ENCODE peak calls at places on chromosomes 16 and 17, in six cellular contexts. U is endothelial cell; V is activated CD8-positive, alpha-beta memory T cell treated with anti-CD3 and anti-CD28 coated beads for 24 hours; Q is choroid plexus epithelial cell; H is A172; P is T-helper 2 cell. A is an unnamed sample.

GRCh38 chr16:4801051-4801961 is 1.1 kb downstream of the ROGDI start:
- DNase-seq in U (no peak), V (no peak), Q (no peak), H (no peak), P (no peak), A (no peak)

GRCh38 chr16:77300232-77300631 is 101.0 kb downstream of the SYCE1L start:
- DNase-seq in U (no peak), V (no peak), Q (no peak), H (peak; percentile 25), P (no peak), A (no peak)

GRCh38 chr16:29231231-29231630 is 175.3 kb downstream of the NPIPB11 start:
- DNase-seq in U (no peak), V (no peak), Q (peak; percentile 21), H (no peak), P (no peak), A (no peak)

GRCh38 chr17:29178750-29179231 is 1.4 kb downstream of the MYO18A start:
- DNase-seq in U (no peak), V (no peak), Q (no peak), H (no peak), P (no peak), A (no peak)

GRCh38 chr16:89922884-89923639 is at the start of gene TUBB3:
- DNase-seq in U (peak; percentile 73), V (no peak), Q (peak; percentile 82), H (peak; percentile 73), P (no peak), A (peak; percentile 76)

GRCh38 chr17:69672924-69673323 is 258.4 kb downstream of the MAP2K6 start:
- DNase-seq in U (no peak), V (no peak), Q (peak; percentile 70), H (no peak), P (no peak), A (no peak)

GRCh38 chr16:52725461-52725860 is 178.5 kb upstream of the TOX3 start:
- DNase-seq in U (no peak), V (no peak), Q (no peak), H (no peak), P (no peak), A (no peak)

GRCh38 chr17:35129973-35130351 is 8.5 kb downstream of the FNDC8 start:
- DNase-seq in U (no peak), V (no peak), Q (no peak), H (peak; percentile 22), P (no peak), A (no peak)

GRCh38 chr16:85674828-85675227 is 13.9 kb downstream of the GINS2 start:
- DNase-seq in U (no peak), V (no peak), Q (no peak), H (no peak), P (no peak), A (no peak)

GRCh38 chr17:73850426-73850825 is 206.2 kb upstream of the SDK2 start:
- DNase-seq in U (no peak), V (no peak), Q (no peak), H (peak; percentile 33), P (no peak), A (no peak)

GRCh38 chr16:14013571-14014283 is 57.4 kb upstream of the MRTFB start:
- DNase-seq in U (no peak), V (no peak), Q (peak; percentile 95), H (no peak), P (no peak), A (peak; percentile 67)

GRCh38 chr17:50608700-50609375 is 25.8 kb upstream of the ABCC3 start:
- DNase-seq in U (no peak), V (no peak), Q (no peak), H (no peak), P (no peak), A (no peak)

GRCh38 chr16:4207229-4207628 is 34.7 kb downstream of the SRL start:
- DNase-seq in U (no peak), V (no peak), Q (no peak), H (no peak), P (no peak), A (no peak)

GRCh38 chr17:31595076-31595475 is 203.6 kb downstream of the RAB11FIP4 start:
- DNase-seq in U (no peak), V (no peak), Q (peak; percentile 41), H (peak; percentile 60), P (no peak), A (no peak)

GRCh38 chr17:80941171-80941570 is 50.5 kb upstream of the CHMP6 start:
- DNase-seq in U (no peak), V (no peak), Q (no peak), H (no peak), P (peak; percentile 7), A (no peak)

GRCh38 chr16:68445458-68445857 is 2.9 kb downstream of the SMPD3 start:
- DNase-seq in U (peak; percentile 79), V (no peak), Q (peak; percentile 63), H (peak; percentile 38), P (no peak), A (no peak)

GRCh38 chr17:38569701-38570512 is 35.8 kb downstream of the SRCIN1 start:
- DNase-seq in U (no peak), V (no peak), Q (no peak), H (no peak), P (no peak), A (no peak)

GRCh38 chr17:35981908-35982330 is 622 bp upstream of the CCL16 start:
- DNase-seq in U (peak; percentile 25), V (no peak), Q (no peak), H (no peak), P (no peak), A (no peak)

A was measured in H4.